ENCODE peak calls at places on chromosomes 5 and 9, in seven cellular contexts. R is T-helper 2 cell treated with Interferon-gamma antibody and Interleukin-4, amounts not matched to agents 5 μg/mL and 100 μg/mL, for 36 hours; Y is psoas muscle; I is pons; A is KBM-7; M is SK-N-DZ; B is activated T-cell treated with anti-CD3 and anti-CD28 coated beads for 1 hour. S is an unnamed sample.

GRCh38 chr5:180202939-180203573 is 6.0 kb downstream of the RASGEF1C start:
- DNase-seq in I (no peak), M (no peak), Y (no peak), A (no peak), R (no peak), B (no peak), S (no peak)

GRCh38 chr5:158881076-158881880 is 218.4 kb downstream of the EBF1 start:
- DNase-seq in R (no peak), A (no peak), B (no peak), I (no peak), Y (no peak), M (peak), S (peak)

GRCh38 chr5:112681481-112681908 is 56.2 kb upstream of the APC start:
- DNase-seq in A (no peak), Y (no peak), R (no peak), B (no peak), I (peak), M (no peak), S (no peak)

GRCh38 chr9:87872079-87872624 is 10.5 kb upstream of the SPATA31E1 start:
- DNase-seq in A (no peak), Y (no peak), R (no peak), B (no peak), M (no peak), I (no peak), S (no peak)

GRCh38 chr5:1796371-1797108 is 3.1 kb downstream of the MRPL36 start:
- DNase-seq in A (no peak), I (no peak), Y (no peak), B (no peak), R (no peak), M (no peak), S (no peak)

GRCh38 chr5:178602752-178603151 is 12.6 kb upstream of the COL23A1 start:
- DNase-seq in B (no peak), M (no peak), Y (no peak), A (no peak), I (no peak), R (no peak), S (no peak)

GRCh38 chr5:124402144-124402581 is 344.3 kb downstream of the ZNF608 start:
- DNase-seq in A (no peak), M (no peak), B (no peak), Y (no peak), R (no peak), I (no peak), S (no peak)

GRCh38 chr5:5183933-5184332 is 43.8 kb downstream of the ADAMTS16 start:
- DNase-seq in B (no peak), A (no peak), I (no peak), R (no peak), Y (no peak), M (no peak), S (no peak)

GRCh38 chr9:130745210-130745800 is 51.7 kb downstream of the EXOSC2 start:
- DNase-seq in R (no peak), Y (no peak), B (no peak), A (no peak), M (no peak), I (no peak), S (no peak)

GRCh38 chr9:93089481-93089991 is 6.5 kb upstream of the CARD19 start:
- DNase-seq in R (no peak), Y (no peak), I (no peak), M (no peak), B (no peak), A (no peak), S (no peak)

GRCh38 chr5:140181525-140181924 is 6.5 kb downstream of the CYSTM1 start:
- DNase-seq in R (no peak), A (no peak), I (no peak), B (no peak), Y (no peak), M (no peak), S (no peak)

GRCh38 chr5:170572453-170572852 is 68.6 kb downstream of the KCNIP1 start:
- DNase-seq in B (no peak), I (no peak), M (no peak), A (no peak), Y (no peak), R (peak), S (no peak)

GRCh38 chr5:116494784-116495480 is 79.7 kb downstream of the SEMA6A start:
- DNase-seq in Y (no peak), B (no peak), R (no peak), M (no peak), A (peak), I (no peak), S (no peak)

GRCh38 chr9:118985851-118986250 is 383.4 kb downstream of the BRINP1 start:
- DNase-seq in B (no peak), I (no peak), M (no peak), A (no peak), Y (no peak), R (no peak), S (no peak)